ENCODE peak calls at places on chromosomes 13 and 19, in four cellular contexts. E is non-pigmented ciliary epithelial cell; L is stimulated activated CD4-positive, alpha-beta T cell treated with anti-CD3 and anti-CD28 coated beads, Interleukin-1b, Interleukin-23, amount 100 ng/mL, for 1 hour; F is NCI-H2029 treated with DMSO at 0.1 percent for 48 hours. B is an unnamed sample.

GRCh38 chr19:6811906-6812305 is 39.4 kb downstream of the VAV1 start:
- DNase-seq in L (no peak), F (no peak), E (peak), B (no peak)

GRCh38 chr13:40178130-40178529 is 488.3 kb downstream of the FOXO1 start:
- DNase-seq in E (no peak), F (no peak), L (no peak), B (no peak)

GRCh38 chr19:17794731-17795494 is at the start of gene B3GNT3:
- DNase-seq in L (no peak), F (peak), E (no peak), B (no peak)

GRCh38 chr19:7637374-7638256 is 705 bp downstream of the STXBP2 start:
- DNase-seq in L (no peak), E (no peak), F (no peak), B (no peak)

GRCh38 chr13:76672422-76672821 is 213.8 kb downstream of the KCTD12 start:
- DNase-seq in E (no peak), F (no peak), L (no peak), B (peak)

GRCh38 chr19:12867120-12868099 is 13.8 kb downstream of the DNASE2 start:
- DNase-seq in E (no peak), F (peak), L (peak), B (no peak)

GRCh38 chr19:4639531-4640246 is 373 bp downstream of the TNFAIP8L1 start:
- DNase-seq in F (no peak), L (no peak), E (no peak), B (no peak)

GRCh38 chr13:23620211-23620610 is 50.0 kb downstream of the TNFRSF19 start:
- DNase-seq in F (no peak), L (no peak), E (no peak), B (no peak)